ENCODE peak calls at places on chromosomes 4 and X, in six cellular contexts. V is mesendoderm, I is neuronal stem cell, G is H9, X is IMR-90, S is H1. R is an unnamed sample.

GRCh38 chrX:41276661-41277506 is 57.1 kb upstream of the DDX3X start:
- DNase-seq in V (no peak), I (no peak), G (peak), X (no peak), S (no peak), R (no peak)

GRCh38 chr4:182062936-182063335 is 180.3 kb upstream of the TENM3 start:
- DNase-seq in V (no peak), I (no peak), G (no peak), X (peak), S (no peak), R (peak)

GRCh38 chrX:30620980-30621716 is 32.1 kb upstream of the GK start:
- DNase-seq in V (peak), I (no peak), G (no peak), X (peak), S (no peak), R (peak)

GRCh38 chrX:47483310-47484268 is 567 bp upstream of the ZNF41 start:
- DNase-seq in V (no peak), I (no peak), G (no peak), X (peak), S (no peak), R (peak)

GRCh38 chr4:53676402-53676871 is 85.2 kb upstream of the LNX1 start:
- DNase-seq in V (no peak), I (no peak), G (no peak), X (peak), S (no peak), R (peak)

GRCh38 chr4:67770422-67770821 is 16.2 kb upstream of the GNRHR start:
- DNase-seq in V (peak), I (no peak), G (no peak), X (no peak), S (no peak), R (no peak)

GRCh38 chrX:40952855-40953254 is 132.4 kb upstream of the USP9X start:
- DNase-seq in V (no peak), I (no peak), G (no peak), X (peak), S (no peak), R (peak)

GRCh38 chrX:10239611-10240064 is 82.9 kb downstream of the CLCN4 start:
- DNase-seq in V (no peak), I (no peak), G (no peak), X (peak), S (no peak), R (peak)

GRCh38 chr4:30402276-30402675 is 317.9 kb upstream of the PCDH7 start:
- DNase-seq in V (no peak), I (no peak), G (no peak), X (peak), S (no peak), R (peak)

GRCh38 chr4:122364700-122365404 is 14.0 kb upstream of the ADAD1 start:
- DNase-seq in V (peak), I (no peak), G (peak), X (no peak), S (peak), R (no peak)

GRCh38 chrX:135520022-135520552 is 373 bp upstream of the INTS6L start:
- DNase-seq in V (peak), I (no peak), G (no peak), X (peak), S (no peak), R (peak)

GRCh38 chrX:130082244-130083106 is 27.8 kb downstream of the ELF4 start:
- DNase-seq in V (no peak), I (no peak), G (no peak), X (no peak), S (no peak), R (peak)

GRCh38 chrX:110241816-110242215 is 76.1 kb downstream of the AMMECR1 start:
- DNase-seq in V (no peak), I (no peak), G (no peak), X (peak), S (no peak), R (no peak)

GRCh38 chrX:135477576-135477975 is 42.9 kb upstream of the INTS6L start:
- DNase-seq in V (peak), I (peak), G (peak), X (peak), S (no peak), R (peak)

GRCh38 chr4:72314869-72315268 is 254.2 kb downstream of the ADAMTS3 start:
- DNase-seq in V (no peak), I (no peak), G (no peak), X (peak), S (no peak), R (peak)

GRCh38 chrX:156003486-156004185 is 6.1 kb downstream of the IL9R start:
- DNase-seq in V (no peak), I (no peak), G (no peak), X (no peak), S (no peak), R (no peak)

GRCh38 chr4:36676139-36677050 is 395.0 kb downstream of the DTHD1 start:
- DNase-seq in V (no peak), I (no peak), G (no peak), X (no peak), S (no peak), R (peak)

GRCh38 chr4:174600391-174600790 is 78.1 kb upstream of the HPGD start:
- DNase-seq in V (no peak), I (no peak), G (no peak), X (no peak), S (no peak), R (no peak)

DNA sequence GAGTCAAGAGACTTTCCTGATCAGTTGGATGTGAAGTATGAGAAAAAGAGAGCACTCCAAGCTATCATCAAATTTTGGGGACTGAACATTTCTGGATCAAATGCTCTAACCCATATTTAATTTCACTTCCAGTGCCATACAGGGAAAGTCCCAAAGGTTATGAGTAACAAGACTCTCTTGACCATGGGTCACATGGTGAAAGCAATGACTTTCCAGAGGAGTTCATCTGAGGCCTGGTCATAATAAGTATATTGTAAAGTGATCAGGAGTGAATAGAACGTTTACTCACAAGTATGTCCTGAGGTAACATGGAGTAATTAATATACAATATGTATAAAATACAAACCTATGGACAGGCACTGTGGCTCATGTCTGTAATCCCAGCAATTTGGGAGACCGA is 40.7 kb upstream of the ARMCX5 start:
- DNase-seq in V (no peak), I (no peak), G (no peak), X (no peak), S (no peak), R (no peak)
- H2BK15ac ChIP-seq in V (no peak), I (no peak), G (no peak), X (no peak), S (no peak), R (no peak)

GRCh38 chr4:154985673-154986072 is 204.6 kb downstream of the RBM46 start:
- DNase-seq in V (no peak), I (no peak), G (no peak), X (no peak), S (no peak), R (no peak)
- H3K4ac ChIP-seq in V (no peak), I (no peak), G (no peak), X (no peak), S (no peak), R (no peak)

GRCh38 chr4:80070880-80071620 is 2.0 kb downstream of the ANTXR2 start:
- DNase-seq in V (no peak), I (no peak), G (no peak), X (peak), S (no peak), R (peak)

GRCh38 chr4:80073362-80074008 is 456 bp upstream of the ANTXR2 start:
- DNase-seq in V (no peak), I (no peak), G (no peak), X (no peak), S (no peak), R (no peak)

GRCh38 chr4:80072607-80073361 is at the start of gene ANTXR2:
- DNase-seq in V (peak), I (peak), G (peak), X (peak), S (peak), R (peak)

GRCh38 chr4:80069837-80070788 is 2.9 kb downstream of the ANTXR2 start:
- DNase-seq in V (no peak), I (no peak), G (no peak), X (peak), S (no peak), R (peak)

GRCh38 chr4:80071643-80072606 is 1.1 kb downstream of the ANTXR2 start:
- DNase-seq in V (peak), I (peak), G (peak), X (peak), S (peak), R (peak)
- H2BK5ac ChIP-seq in V (peak), I (peak), G (no peak), X (peak), S (peak), R (peak)

GRCh38 chr4:113665036-113665435 is 96.5 kb downstream of the CAMK2D start:
- DNase-seq in V (no peak), I (no peak), G (no peak), X (no peak), S (no peak), R (no peak)

GRCh38 chr4:113666386-113667114 is 95.0 kb downstream of the CAMK2D start:
- DNase-seq in V (no peak), I (no peak), G (no peak), X (no peak), S (no peak), R (no peak)
- H2BK15ac ChIP-seq in V (no peak), I (no peak), G (no peak), X (no peak), S (no peak), R (no peak)

GRCh38 chrX:49040376-49040955 is 2.7 kb downstream of the TFE3 start:
- DNase-seq in V (no peak), I (no peak), G (no peak), X (peak), S (no peak), R (peak)

GRCh38 chrX:49037883-49038475 is 5.2 kb downstream of the TFE3 start:
- DNase-seq in V (no peak), I (no peak), G (no peak), X (peak), S (no peak), R (peak)

GRCh38 chrX:49042581-49043219 is 457 bp downstream of the TFE3 start:
- DNase-seq in V (no peak), I (no peak), G (no peak), X (no peak), S (no peak), R (no peak)

GRCh38 chrX:49041683-49042529 is 1.3 kb downstream of the TFE3 start:
- DNase-seq in V (peak), I (no peak), G (no peak), X (peak), S (no peak), R (peak)

DNA sequence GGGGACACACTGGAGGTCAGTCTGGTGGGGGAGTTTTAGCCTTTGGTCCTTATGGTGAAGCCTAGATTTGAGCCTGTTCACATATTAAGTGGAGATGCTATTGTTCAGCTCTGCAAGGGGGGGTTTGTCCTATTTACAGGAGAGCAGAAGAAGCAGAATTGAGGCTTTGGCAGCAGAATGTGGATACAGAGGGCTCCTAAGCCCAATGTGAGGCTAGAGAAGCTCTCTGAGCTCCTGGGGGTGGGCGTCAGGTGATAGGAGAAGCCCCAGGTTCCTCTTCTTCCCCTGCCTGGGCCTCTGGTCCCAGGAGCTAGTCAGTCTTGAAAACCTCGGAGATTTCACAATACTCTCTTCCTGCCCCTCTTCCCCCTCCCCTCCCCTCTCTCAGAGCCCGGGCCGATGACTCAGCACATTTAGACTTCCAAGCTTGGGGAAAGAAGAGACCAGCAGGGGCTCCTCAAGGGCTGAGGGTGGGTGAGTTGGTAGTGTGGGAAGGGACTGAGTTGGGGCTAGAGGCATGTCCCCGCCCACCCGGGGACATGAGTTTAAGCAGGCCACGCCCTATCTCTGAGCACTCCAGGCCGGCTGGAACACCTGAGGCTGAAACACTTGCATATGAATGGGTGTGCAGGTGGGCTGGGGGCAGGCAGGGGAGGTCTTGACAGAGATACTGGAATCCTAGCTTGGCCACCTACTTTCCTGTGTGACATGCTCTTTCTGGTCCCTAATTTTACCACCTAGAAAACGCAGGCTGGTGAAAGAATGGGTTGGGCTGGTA is 3.4 kb downstream of the TFE3 start:
- DNase-seq in V (peak), I (peak), G (peak), X (peak), S (peak), R (peak)
- H3K4ac ChIP-seq in V (peak), I (no peak), G (no peak), X (peak), S (peak), R (peak)

GRCh38 chrX:48802089-48802812 is 384 bp downstream of the HDAC6 start:
- DNase-seq in V (peak), I (peak), G (peak), X (peak), S (peak), R (peak)
- H2BK5ac ChIP-seq in V (peak), I (no peak), G (no peak), X (peak), S (no peak), R (peak)

GRCh38 chr4:88841635-88842034 is 144.0 kb upstream of the NAP1L5 start:
- DNase-seq in V (no peak), I (no peak), G (no peak), X (peak), S (no peak), R (no peak)

GRCh38 chr4:88843067-88843723 is 145.6 kb upstream of the NAP1L5 start:
- DNase-seq in V (no peak), I (no peak), G (no peak), X (peak), S (no peak), R (no peak)

GRCh38 chr4:88846232-88846790 is 148.7 kb upstream of the NAP1L5 start:
- DNase-seq in V (no peak), I (no peak), G (no peak), X (peak), S (no peak), R (no peak)
- H2BK15ac ChIP-seq in V (no peak), I (no peak), G (no peak), X (no peak), S (no peak), R (no peak)